ENCODE peak calls at places on chromosomes 16 and 17, in five cellular contexts. One of them, this sample, is unnamed.

GRCh38 chr16:71441348-71441781 is 489 bp downstream of the TLE7 start:
- DNase-seq in HepG2: no peak
- DNase-seq in GM12878: no peak
- DNase-seq in HCT116: no peak
- DNase-seq in H1: peak
- DNase-seq in this sample: no peak

GRCh38 chr17:45262516-45263476 is 902 bp upstream of the SPATA32 start:
- DNase-seq in GM12878: no peak
- DNase-seq in HCT116: no peak
- DNase-seq in H1: peak
- DNase-seq in HepG2: no peak
- DNase-seq in this sample: peak

GRCh38 chr16:69181-69580 is 3.2 kb downstream of the RHBDF1 start:
- DNase-seq in HepG2: no peak
- DNase-seq in GM12878: no peak
- DNase-seq in HCT116: no peak
- DNase-seq in H1: no peak
- DNase-seq in this sample: no peak

GRCh38 chr17:79047923-79048825 is 24.2 kb downstream of the C1QTNF1 start:
- DNase-seq in GM12878: no peak
- DNase-seq in HCT116: no peak
- DNase-seq in HepG2: no peak
- DNase-seq in H1: no peak
- DNase-seq in this sample: no peak

GRCh38 chr16:89325861-89326471 is 108.5 kb downstream of the ZNF778 start:
- DNase-seq in HepG2: no peak
- DNase-seq in HCT116: no peak
- DNase-seq in H1: no peak
- DNase-seq in GM12878: no peak
- DNase-seq in this sample: peak

GRCh38 chr17:82370471-82371332 is 863 bp upstream of the UTS2R start:
- DNase-seq in GM12878: no peak
- DNase-seq in HepG2: no peak
- DNase-seq in H1: no peak
- DNase-seq in HCT116: no peak
- DNase-seq in this sample: no peak

GRCh38 chr17:41140360-41141132 is at the start of gene KRTAP4-6:
- DNase-seq in H1: no peak
- DNase-seq in HepG2: peak
- DNase-seq in GM12878: no peak
- DNase-seq in HCT116: no peak
- DNase-seq in this sample: no peak

GRCh38 chr17:72609501-72609900 is 483.0 kb downstream of the SLC39A11 start:
- DNase-seq in HepG2: no peak
- DNase-seq in GM12878: no peak
- DNase-seq in HCT116: peak
- DNase-seq in H1: no peak
- DNase-seq in this sample: no peak

GRCh38 chr16:72939247-72939646 is 108.7 kb downstream of the ZFHX3 start:
- DNase-seq in HCT116: no peak
- DNase-seq in HepG2: no peak
- DNase-seq in H1: no peak
- DNase-seq in GM12878: no peak
- DNase-seq in this sample: no peak
- TF ChIP-seq JUND in HCT116: no peak
- TF ChIP-seq JUND in HepG2: no peak
- TF ChIP-seq JUND in H1: no peak
- TF ChIP-seq JUND in GM12878: no peak
- TF ChIP-seq JUND in this sample: no peak

GRCh38 chr17:77523562-77523961 is 382.8 kb downstream of the SEC14L1 start:
- DNase-seq in HCT116: no peak
- DNase-seq in GM12878: no peak
- DNase-seq in H1: no peak
- DNase-seq in HepG2: no peak
- DNase-seq in this sample: no peak
- TF ChIP-seq JUND in HCT116: no peak
- TF ChIP-seq JUND in GM12878: no peak
- TF ChIP-seq JUND in H1: no peak
- TF ChIP-seq JUND in HepG2: no peak
- TF ChIP-seq JUND in this sample: no peak

DNA sequence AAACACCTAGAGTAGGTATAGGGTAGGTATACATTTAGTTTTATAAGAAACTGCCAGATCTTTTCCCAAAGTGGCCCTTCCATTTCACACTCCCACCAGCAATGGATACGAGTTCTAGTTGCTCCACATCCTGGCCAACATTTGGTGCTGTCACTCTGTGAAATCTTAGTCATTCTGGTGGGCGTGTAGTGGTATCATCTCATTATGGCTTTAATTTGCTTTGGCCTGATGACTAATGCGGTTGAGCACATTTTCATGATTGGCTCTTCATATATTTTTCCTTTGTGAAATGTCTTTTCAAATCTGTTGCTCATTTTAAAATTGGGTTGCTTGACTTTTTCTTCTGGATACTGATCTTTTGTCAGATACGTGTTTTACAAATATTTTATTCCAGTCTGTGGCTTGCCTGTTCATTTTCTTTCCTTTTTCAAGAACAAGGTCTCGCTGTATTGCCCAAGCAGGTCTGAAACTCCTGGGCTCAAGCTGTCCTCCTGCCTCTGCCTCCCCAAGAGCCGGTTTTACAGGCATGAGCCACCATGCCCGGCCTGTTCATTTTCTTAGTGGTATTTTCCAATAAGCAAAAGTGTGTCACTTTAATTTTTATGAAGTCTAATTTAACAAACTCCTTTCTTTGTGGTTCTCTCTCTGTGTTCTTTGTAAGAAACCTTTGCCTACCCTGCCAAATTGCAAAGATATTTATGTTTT is 192.4 kb downstream of the SEC14L1 start:
- DNase-seq in HCT116: no peak
- DNase-seq in HepG2: no peak
- DNase-seq in GM12878: no peak
- DNase-seq in H1: no peak
- DNase-seq in this sample: no peak
- TF ChIP-seq JUND in HCT116: peak
- TF ChIP-seq JUND in HepG2: no peak
- TF ChIP-seq JUND in GM12878: no peak
- TF ChIP-seq JUND in H1: no peak
- TF ChIP-seq JUND in this sample: no peak

GRCh38 chr16:72532896-72533295 is 360.9 kb upstream of the PMFBP1 start:
- DNase-seq in HCT116: no peak
- DNase-seq in H1: no peak
- DNase-seq in GM12878: no peak
- DNase-seq in HepG2: no peak
- DNase-seq in this sample: no peak

DNA sequence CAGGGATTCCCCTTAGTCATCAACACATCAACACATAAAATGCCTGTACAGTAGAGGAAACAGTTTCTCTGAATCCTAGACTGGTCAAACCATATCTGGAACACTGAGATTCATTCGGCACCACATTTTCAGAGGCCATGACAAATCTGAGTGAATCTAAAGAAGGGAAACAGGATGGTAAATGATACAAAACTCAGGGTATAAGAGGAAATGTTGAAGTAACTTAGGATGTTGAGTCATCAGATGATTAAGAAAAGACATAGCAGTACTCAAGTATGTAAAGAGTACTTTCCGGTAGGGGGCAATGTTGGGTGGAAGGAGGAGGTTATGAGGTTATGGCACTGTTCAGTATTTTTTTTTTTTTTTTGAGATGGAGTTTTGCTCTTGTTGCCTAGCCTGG is 358.5 kb upstream of the PMFBP1 start:
- DNase-seq in H1: no peak
- DNase-seq in HCT116: peak
- DNase-seq in HepG2: no peak
- DNase-seq in GM12878: no peak
- DNase-seq in this sample: peak
- TF ChIP-seq JUND in H1: no peak
- TF ChIP-seq JUND in HCT116: no peak
- TF ChIP-seq JUND in HepG2: no peak
- TF ChIP-seq JUND in GM12878: no peak
- TF ChIP-seq JUND in this sample: no peak

DNA sequence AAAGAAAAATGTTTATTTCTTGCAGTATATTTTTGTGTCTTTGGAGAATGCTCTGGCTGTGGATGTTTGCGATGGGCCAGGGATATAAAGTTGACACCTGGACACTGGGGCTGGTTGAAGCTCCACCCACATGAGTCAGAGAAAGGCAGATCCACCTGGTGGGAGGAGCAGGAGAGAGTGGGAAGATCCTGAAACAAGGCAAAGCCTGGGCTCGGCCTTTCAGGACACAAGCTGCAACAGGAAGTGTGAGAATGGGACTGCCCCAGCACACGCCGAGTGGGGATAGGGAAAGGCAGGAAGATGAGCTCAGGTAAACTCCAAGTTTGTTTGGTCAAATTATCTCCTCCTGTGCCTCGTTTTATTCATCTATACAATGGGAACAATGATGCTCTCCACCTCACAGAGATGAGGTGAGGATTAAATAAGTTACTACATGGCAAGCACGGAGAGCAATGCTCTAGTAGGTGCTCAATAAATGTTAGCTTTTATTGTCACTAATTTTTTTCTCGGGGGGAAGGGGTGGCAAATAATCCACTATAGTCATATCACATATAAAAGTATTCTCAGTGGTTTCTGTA is 21.4 kb upstream of the PITPNM3 start:
- DNase-seq in GM12878: no peak
- DNase-seq in HCT116: peak
- DNase-seq in HepG2: no peak
- DNase-seq in H1: peak
- DNase-seq in this sample: peak
- TF ChIP-seq JUND in GM12878: no peak
- TF ChIP-seq JUND in HCT116: no peak
- TF ChIP-seq JUND in HepG2: no peak
- TF ChIP-seq JUND in H1: no peak
- TF ChIP-seq JUND in this sample: no peak

DNA sequence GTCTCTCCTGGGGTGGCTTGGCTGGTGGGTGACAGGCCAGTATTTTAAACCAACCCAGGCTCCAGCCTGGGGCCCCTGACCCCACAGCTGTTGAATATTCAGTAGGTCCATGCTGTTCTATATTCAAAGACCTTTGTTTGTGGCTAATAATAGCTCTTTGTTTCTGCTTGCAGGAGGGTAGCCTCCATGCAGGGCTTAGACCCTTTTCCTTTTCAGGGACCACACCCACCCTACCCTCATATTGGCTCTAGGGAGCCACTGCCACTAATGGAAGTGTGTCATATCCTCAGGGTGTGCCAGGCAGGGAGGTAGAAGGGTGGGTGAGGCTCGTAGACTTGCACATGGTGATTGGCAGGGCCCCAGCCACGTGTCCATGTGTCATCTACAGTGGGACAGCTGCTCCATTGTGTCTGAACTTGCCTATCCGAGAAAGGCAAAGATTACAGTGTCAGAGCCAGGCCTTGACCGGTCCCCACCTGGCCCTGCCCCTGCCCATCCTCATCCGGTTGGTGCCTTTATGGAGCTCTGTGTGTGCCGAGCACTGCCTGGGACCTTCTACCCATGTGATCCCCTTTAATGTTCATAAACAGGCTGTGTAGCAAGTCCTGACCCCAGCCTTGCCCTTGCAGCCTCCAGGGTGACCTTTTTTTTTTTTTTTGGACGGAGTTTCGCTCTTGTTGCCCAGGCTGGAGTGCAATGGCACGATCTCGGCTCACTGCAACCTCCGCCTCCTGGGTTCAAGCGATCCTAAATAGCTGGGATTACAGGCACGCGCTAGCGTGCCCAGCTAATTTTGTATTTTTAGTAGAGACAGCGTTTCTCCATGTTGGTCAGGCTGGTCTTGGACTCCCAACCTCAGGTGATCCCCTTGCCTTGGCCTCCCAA is 22.1 kb downstream of the TMC7 start:
- DNase-seq in HepG2: peak
- DNase-seq in H1: peak
- DNase-seq in HCT116: peak
- DNase-seq in GM12878: no peak
- DNase-seq in this sample: no peak
- TF ChIP-seq JUND in HepG2: peak
- TF ChIP-seq JUND in H1: no peak
- TF ChIP-seq JUND in HCT116: peak
- TF ChIP-seq JUND in GM12878: no peak
- TF ChIP-seq JUND in this sample: no peak

DNA sequence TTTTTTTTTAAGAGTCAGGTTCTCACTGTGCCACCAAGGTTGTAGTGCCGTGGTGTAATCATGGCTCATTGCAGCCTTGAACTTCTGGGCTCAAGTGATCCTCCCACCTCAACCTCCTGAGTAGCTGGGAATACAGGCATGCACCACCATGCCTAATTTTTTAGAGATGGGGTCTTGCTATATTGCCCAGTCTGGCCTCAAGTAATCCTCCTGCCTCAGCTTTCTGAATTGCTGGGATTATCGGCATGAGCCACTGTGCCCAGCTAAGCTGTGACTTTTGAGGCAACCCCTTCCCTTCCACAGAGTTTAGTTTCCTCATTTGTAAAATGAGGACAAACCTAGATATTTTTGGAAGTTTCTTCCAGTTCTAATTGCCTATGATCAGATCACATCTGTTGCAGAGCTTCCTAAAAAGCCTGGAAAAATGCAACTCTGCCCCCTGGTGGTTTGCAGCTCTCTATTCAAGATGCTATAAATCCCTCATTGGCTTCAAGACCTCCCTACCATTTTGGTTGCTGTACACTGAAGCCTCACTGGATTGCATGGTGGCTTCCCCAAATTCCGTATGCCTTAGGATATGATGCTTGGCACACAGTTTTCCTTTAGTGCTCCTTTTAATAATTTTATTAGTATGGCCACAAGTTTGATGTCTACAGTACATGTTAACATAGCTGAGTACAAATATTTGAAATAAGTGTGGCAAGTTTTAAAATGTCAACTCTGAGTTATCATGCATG is 19.3 kb downstream of the GDE1 start:
- DNase-seq in GM12878: no peak
- DNase-seq in HCT116: peak
- DNase-seq in H1: peak
- DNase-seq in HepG2: peak
- DNase-seq in this sample: peak
- TF ChIP-seq JUND in GM12878: no peak
- TF ChIP-seq JUND in HCT116: no peak
- TF ChIP-seq JUND in H1: no peak
- TF ChIP-seq JUND in HepG2: no peak
- TF ChIP-seq JUND in this sample: no peak

DNA sequence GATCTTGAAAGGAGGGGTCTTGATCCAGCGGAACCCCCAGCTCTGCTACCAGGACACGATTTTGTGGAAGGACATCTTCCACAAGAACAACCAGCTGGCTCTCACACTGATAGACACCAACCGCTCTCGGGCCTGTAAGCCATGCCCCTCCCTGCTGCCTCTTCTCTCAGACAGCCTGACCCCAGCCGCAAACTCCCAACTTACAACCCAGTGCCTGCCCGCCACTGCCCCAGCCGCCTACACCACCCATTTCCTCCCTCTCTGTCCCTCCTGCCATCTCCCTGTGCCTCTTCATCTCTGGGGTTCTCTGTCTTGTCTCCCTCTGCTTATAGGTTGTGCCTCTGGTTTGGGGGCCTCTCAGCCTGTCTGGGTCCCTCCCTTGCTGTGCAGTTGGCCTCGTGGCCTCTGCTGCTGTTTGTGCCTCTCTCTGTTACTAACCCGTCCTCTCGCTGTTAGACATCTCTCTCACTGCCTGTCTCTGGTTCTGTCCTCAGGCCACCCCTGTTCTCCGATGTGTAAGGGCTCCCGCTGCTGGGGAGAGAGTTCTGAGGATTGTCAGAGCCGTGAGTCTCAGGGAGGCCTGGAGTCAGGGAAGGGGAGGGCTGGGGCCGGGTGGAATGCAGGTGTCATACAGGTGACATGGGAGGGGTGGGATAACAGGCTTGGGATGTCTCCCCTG is 9.6 kb downstream of the ERBB2 start:
- DNase-seq in GM12878: no peak
- DNase-seq in HCT116: no peak
- DNase-seq in H1: no peak
- DNase-seq in HepG2: no peak
- DNase-seq in this sample: no peak
- TF ChIP-seq JUND in GM12878: no peak
- TF ChIP-seq JUND in HCT116: no peak
- TF ChIP-seq JUND in H1: no peak
- TF ChIP-seq JUND in HepG2: no peak
- TF ChIP-seq JUND in this sample: no peak

This sample was measured in T47D.